ENCODE peak calls at places on chromosomes 2 and 18, in ten cellular contexts. One of them, this sample, is unnamed.

GRCh38 chr2:144607899-144608477 is 88.1 kb upstream of the ZEB2 start:
- DNase-seq in adrenal gland: peak
- DNase-seq in HCT116: no peak
- DNase-seq in endothelial cell of umbilical vein: no peak
- DNase-seq in gastrocnemius medialis: peak
- DNase-seq in H54: no peak
- DNase-seq in esophagus squamous epithelium: no peak
- DNase-seq in right lobe of liver: no peak
- DNase-seq in lower leg skin: no peak
- DNase-seq in HepG2: no peak
- DNase-seq in this sample: no peak

GRCh38 chr18:67730884-67731283 is 214.4 kb upstream of the DSEL start:
- DNase-seq in HCT116: no peak
- DNase-seq in right lobe of liver: no peak
- DNase-seq in gastrocnemius medialis: no peak
- DNase-seq in esophagus squamous epithelium: no peak
- DNase-seq in H54: no peak
- DNase-seq in HepG2: no peak
- DNase-seq in adrenal gland: no peak
- DNase-seq in lower leg skin: no peak
- DNase-seq in endothelial cell of umbilical vein: peak
- DNase-seq in this sample: no peak

GRCh38 chr2:62340981-62341624 is 145.2 kb downstream of the B3GNT2 start:
- DNase-seq in adrenal gland: peak
- DNase-seq in right lobe of liver: no peak
- DNase-seq in HCT116: no peak
- DNase-seq in gastrocnemius medialis: no peak
- DNase-seq in endothelial cell of umbilical vein: no peak
- DNase-seq in H54: no peak
- DNase-seq in HepG2: no peak
- DNase-seq in esophagus squamous epithelium: no peak
- DNase-seq in lower leg skin: no peak
- DNase-seq in this sample: no peak

GRCh38 chr2:75035444-75036353 is 77.3 kb downstream of the POLE4 start:
- DNase-seq in gastrocnemius medialis: no peak
- DNase-seq in H54: no peak
- DNase-seq in esophagus squamous epithelium: no peak
- DNase-seq in HCT116: no peak
- DNase-seq in adrenal gland: no peak
- DNase-seq in endothelial cell of umbilical vein: peak
- DNase-seq in HepG2: no peak
- DNase-seq in right lobe of liver: no peak
- DNase-seq in lower leg skin: no peak
- DNase-seq in this sample: no peak

GRCh38 chr18:9708882-9709877 is 1.1 kb downstream of the RAB31 start:
- DNase-seq in right lobe of liver: peak
- DNase-seq in esophagus squamous epithelium: no peak
- DNase-seq in endothelial cell of umbilical vein: peak
- DNase-seq in HCT116: no peak
- DNase-seq in HepG2: no peak
- DNase-seq in lower leg skin: peak
- DNase-seq in gastrocnemius medialis: no peak
- DNase-seq in H54: no peak
- DNase-seq in adrenal gland: peak
- DNase-seq in this sample: peak

GRCh38 chr2:102313025-102313424 is 1.7 kb downstream of the IL1RL1 start:
- DNase-seq in H54: no peak
- DNase-seq in lower leg skin: no peak
- DNase-seq in gastrocnemius medialis: no peak
- DNase-seq in adrenal gland: no peak
- DNase-seq in esophagus squamous epithelium: no peak
- DNase-seq in HepG2: no peak
- DNase-seq in HCT116: no peak
- DNase-seq in right lobe of liver: no peak
- DNase-seq in endothelial cell of umbilical vein: peak
- DNase-seq in this sample: no peak

GRCh38 chr2:57516740-57517340 is 529.8 kb upstream of the VRK2 start:
- DNase-seq in H54: no peak
- DNase-seq in gastrocnemius medialis: no peak
- DNase-seq in HepG2: peak
- DNase-seq in adrenal gland: no peak
- DNase-seq in esophagus squamous epithelium: no peak
- DNase-seq in HCT116: peak
- DNase-seq in right lobe of liver: no peak
- DNase-seq in endothelial cell of umbilical vein: peak
- DNase-seq in lower leg skin: no peak
- DNase-seq in this sample: peak

GRCh38 chr2:237547841-237548416 is 18.4 kb upstream of the PRLH start:
- DNase-seq in gastrocnemius medialis: no peak
- DNase-seq in lower leg skin: no peak
- DNase-seq in HepG2: peak
- DNase-seq in H54: no peak
- DNase-seq in endothelial cell of umbilical vein: no peak
- DNase-seq in right lobe of liver: peak
- DNase-seq in HCT116: no peak
- DNase-seq in adrenal gland: no peak
- DNase-seq in esophagus squamous epithelium: no peak
- DNase-seq in this sample: no peak

GRCh38 chr18:55265916-55266488 is 306.7 kb upstream of the CCDC68 start:
- DNase-seq in right lobe of liver: no peak
- DNase-seq in gastrocnemius medialis: no peak
- DNase-seq in H54: no peak
- DNase-seq in lower leg skin: no peak
- DNase-seq in endothelial cell of umbilical vein: peak
- DNase-seq in esophagus squamous epithelium: no peak
- DNase-seq in HCT116: no peak
- DNase-seq in HepG2: no peak
- DNase-seq in adrenal gland: no peak
- DNase-seq in this sample: no peak

GRCh38 chr18:11990541-11990940 is 9.2 kb downstream of the IMPA2 start:
- DNase-seq in lower leg skin: no peak
- DNase-seq in HepG2: no peak
- DNase-seq in HCT116: no peak
- DNase-seq in H54: no peak
- DNase-seq in right lobe of liver: no peak
- DNase-seq in endothelial cell of umbilical vein: no peak
- DNase-seq in gastrocnemius medialis: no peak
- DNase-seq in adrenal gland: no peak
- DNase-seq in esophagus squamous epithelium: no peak
- DNase-seq in this sample: no peak

GRCh38 chr2:42100696-42101585 is 53.1 kb downstream of the PKDCC start:
- DNase-seq in H54: peak
- DNase-seq in lower leg skin: peak
- DNase-seq in HepG2: no peak
- DNase-seq in endothelial cell of umbilical vein: peak
- DNase-seq in HCT116: no peak
- DNase-seq in gastrocnemius medialis: no peak
- DNase-seq in esophagus squamous epithelium: no peak
- DNase-seq in right lobe of liver: peak
- DNase-seq in adrenal gland: peak
- DNase-seq in this sample: peak

GRCh38 chr2:69978157-69978904 is 16.9 kb upstream of the ASPRV1 start:
- DNase-seq in esophagus squamous epithelium: no peak
- DNase-seq in endothelial cell of umbilical vein: no peak
- DNase-seq in HCT116: no peak
- DNase-seq in right lobe of liver: peak
- DNase-seq in H54: no peak
- DNase-seq in HepG2: no peak
- DNase-seq in lower leg skin: no peak
- DNase-seq in gastrocnemius medialis: no peak
- DNase-seq in adrenal gland: no peak
- DNase-seq in this sample: peak
- TF ChIP-seq POLR2A in esophagus squamous epithelium: no peak
- TF ChIP-seq POLR2A in endothelial cell of umbilical vein: no peak
- TF ChIP-seq POLR2A in HCT116: no peak
- TF ChIP-seq POLR2A in right lobe of liver: no peak
- TF ChIP-seq POLR2A in H54: no peak
- TF ChIP-seq POLR2A in HepG2: no peak
- TF ChIP-seq POLR2A in lower leg skin: no peak
- TF ChIP-seq POLR2A in gastrocnemius medialis: no peak
- TF ChIP-seq POLR2A in adrenal gland: no peak
- TF ChIP-seq POLR2A in this sample: peak

GRCh38 chr2:232697059-232697806 is at the start of gene GIGYF2:
- DNase-seq in esophagus squamous epithelium: peak
- DNase-seq in HepG2: peak
- DNase-seq in adrenal gland: peak
- DNase-seq in endothelial cell of umbilical vein: peak
- DNase-seq in H54: peak
- DNase-seq in HCT116: peak
- DNase-seq in right lobe of liver: peak
- DNase-seq in lower leg skin: peak
- DNase-seq in gastrocnemius medialis: peak
- DNase-seq in this sample: peak
- TF ChIP-seq POLR2A in esophagus squamous epithelium: peak
- TF ChIP-seq POLR2A in HepG2: peak
- TF ChIP-seq POLR2A in adrenal gland: no peak
- TF ChIP-seq POLR2A in endothelial cell of umbilical vein: peak
- TF ChIP-seq POLR2A in H54: peak
- TF ChIP-seq POLR2A in HCT116: peak
- TF ChIP-seq POLR2A in right lobe of liver: peak
- TF ChIP-seq POLR2A in lower leg skin: peak
- TF ChIP-seq POLR2A in gastrocnemius medialis: peak
- TF ChIP-seq POLR2A in this sample: peak

GRCh38 chr2:219161097-219161496 is 482 bp upstream of the NHEJ1 start:
- DNase-seq in lower leg skin: no peak
- DNase-seq in adrenal gland: no peak
- DNase-seq in HCT116: no peak
- DNase-seq in endothelial cell of umbilical vein: no peak
- DNase-seq in esophagus squamous epithelium: no peak
- DNase-seq in H54: no peak
- DNase-seq in HepG2: peak
- DNase-seq in right lobe of liver: no peak
- DNase-seq in gastrocnemius medialis: no peak
- DNase-seq in this sample: no peak

GRCh38 chr2:219158025-219158424 is 2.6 kb downstream of the NHEJ1 start:
- DNase-seq in right lobe of liver: no peak
- DNase-seq in lower leg skin: peak
- DNase-seq in adrenal gland: no peak
- DNase-seq in HCT116: no peak
- DNase-seq in gastrocnemius medialis: no peak
- DNase-seq in HepG2: no peak
- DNase-seq in H54: no peak
- DNase-seq in esophagus squamous epithelium: no peak
- DNase-seq in endothelial cell of umbilical vein: no peak
- DNase-seq in this sample: no peak

GRCh38 chr2:219158586-219158985 is 2.0 kb downstream of the NHEJ1 start:
- DNase-seq in esophagus squamous epithelium: no peak
- DNase-seq in HepG2: no peak
- DNase-seq in HCT116: no peak
- DNase-seq in right lobe of liver: no peak
- DNase-seq in H54: no peak
- DNase-seq in adrenal gland: no peak
- DNase-seq in lower leg skin: no peak
- DNase-seq in endothelial cell of umbilical vein: no peak
- DNase-seq in gastrocnemius medialis: no peak
- DNase-seq in this sample: no peak

GRCh38 chr2:219159771-219160185 is 837 bp downstream of the NHEJ1 start:
- DNase-seq in H54: no peak
- DNase-seq in HepG2: no peak
- DNase-seq in adrenal gland: no peak
- DNase-seq in HCT116: no peak
- DNase-seq in right lobe of liver: no peak
- DNase-seq in gastrocnemius medialis: no peak
- DNase-seq in endothelial cell of umbilical vein: no peak
- DNase-seq in lower leg skin: no peak
- DNase-seq in esophagus squamous epithelium: no peak
- DNase-seq in this sample: no peak

DNA sequence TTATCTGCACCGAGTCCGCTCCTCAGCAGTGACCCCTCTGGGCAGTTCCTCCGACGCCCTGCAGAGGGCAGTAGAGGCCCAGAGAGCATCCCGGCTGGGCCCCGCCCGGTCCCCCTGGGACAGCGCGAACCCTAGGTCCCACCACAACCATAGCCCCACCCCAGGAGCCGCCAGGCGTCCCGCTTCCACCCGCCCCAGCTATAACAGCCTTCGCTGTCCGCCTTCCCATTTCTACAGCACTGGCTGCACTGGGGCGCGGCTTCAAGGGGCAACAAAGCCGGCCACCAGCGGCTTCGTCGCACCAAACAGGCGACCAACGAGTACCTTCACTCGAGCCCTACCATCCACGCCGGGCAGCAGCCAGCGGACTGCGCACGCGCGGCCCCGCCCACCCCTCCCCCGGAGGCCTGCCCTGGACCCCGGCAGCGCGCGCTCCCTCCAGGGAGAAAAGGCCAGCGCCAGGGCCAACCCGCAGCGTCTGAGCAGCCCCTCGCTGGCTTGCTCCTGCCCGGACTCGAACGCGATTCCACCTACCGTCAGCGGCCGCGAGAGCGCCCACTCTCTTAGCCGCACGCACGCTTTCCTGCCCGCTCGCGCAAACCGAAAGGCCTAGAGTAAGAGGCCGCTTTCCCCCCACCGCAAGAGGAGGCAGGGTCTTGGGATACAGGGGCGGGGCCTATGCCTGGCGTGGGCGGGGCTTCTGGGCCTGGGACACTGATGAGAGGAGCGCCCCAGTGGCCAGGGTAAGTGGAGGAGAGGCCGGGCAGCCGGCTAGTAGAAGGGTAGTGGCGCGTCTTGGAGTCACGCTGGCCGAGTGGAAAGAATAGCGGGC is at the start of gene NHEJ1:
- DNase-seq in gastrocnemius medialis: peak
- DNase-seq in HCT116: peak
- DNase-seq in adrenal gland: peak
- DNase-seq in H54: peak
- DNase-seq in lower leg skin: peak
- DNase-seq in right lobe of liver: peak
- DNase-seq in HepG2: peak
- DNase-seq in esophagus squamous epithelium: peak
- DNase-seq in endothelial cell of umbilical vein: peak
- DNase-seq in this sample: peak
- TF ChIP-seq POLR2A in gastrocnemius medialis: peak
- TF ChIP-seq POLR2A in HCT116: peak
- TF ChIP-seq POLR2A in adrenal gland: peak
- TF ChIP-seq POLR2A in H54: peak
- TF ChIP-seq POLR2A in lower leg skin: no peak
- TF ChIP-seq POLR2A in right lobe of liver: peak
- TF ChIP-seq POLR2A in HepG2: peak
- TF ChIP-seq POLR2A in esophagus squamous epithelium: peak
- TF ChIP-seq POLR2A in endothelial cell of umbilical vein: peak
- TF ChIP-seq POLR2A in this sample: peak

DNA sequence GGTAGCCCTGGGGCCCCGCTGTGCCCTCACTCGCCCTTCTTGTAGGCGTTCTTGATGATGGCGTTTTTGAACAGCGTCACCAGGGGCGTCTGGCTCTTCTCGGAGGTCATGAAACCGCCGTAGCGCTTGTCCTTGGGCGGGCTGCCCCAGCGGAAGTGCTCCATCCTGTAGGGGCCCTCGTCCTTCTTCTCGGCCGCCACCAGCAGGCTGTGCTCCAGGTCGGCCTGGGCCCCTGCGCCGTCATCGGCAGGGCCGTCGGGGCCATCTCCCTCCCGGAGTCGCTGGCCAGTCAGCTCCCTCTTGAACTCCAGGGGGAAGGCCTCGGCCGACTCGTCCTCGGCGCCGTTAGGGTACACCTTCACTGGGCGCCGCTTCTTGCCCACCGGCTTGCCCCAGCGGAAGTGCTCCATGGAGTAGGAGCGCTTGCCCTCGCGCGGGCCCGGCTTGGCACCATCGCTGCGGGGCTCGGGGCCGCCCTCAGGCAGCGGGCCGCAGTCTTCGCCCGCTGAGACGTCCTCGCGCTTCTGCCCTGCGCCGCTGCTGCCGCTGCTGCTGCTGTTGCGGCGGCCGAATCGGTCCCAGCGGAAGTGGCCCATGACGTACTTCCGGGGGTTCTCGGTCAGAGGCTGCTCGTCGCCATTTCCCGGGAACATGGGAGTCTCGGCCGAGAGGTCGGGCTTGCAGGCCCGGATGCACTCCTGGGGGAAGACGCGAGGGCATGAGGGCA is 7.2 kb downstream of the POMC start:
- DNase-seq in HepG2: no peak
- DNase-seq in right lobe of liver: peak
- DNase-seq in endothelial cell of umbilical vein: peak
- DNase-seq in lower leg skin: no peak
- DNase-seq in H54: no peak
- DNase-seq in adrenal gland: peak
- DNase-seq in gastrocnemius medialis: peak
- DNase-seq in esophagus squamous epithelium: peak
- DNase-seq in HCT116: no peak
- DNase-seq in this sample: peak
- TF ChIP-seq POLR2A in HepG2: no peak
- TF ChIP-seq POLR2A in right lobe of liver: no peak
- TF ChIP-seq POLR2A in endothelial cell of umbilical vein: no peak
- TF ChIP-seq POLR2A in lower leg skin: no peak
- TF ChIP-seq POLR2A in H54: no peak
- TF ChIP-seq POLR2A in adrenal gland: no peak
- TF ChIP-seq POLR2A in gastrocnemius medialis: no peak
- TF ChIP-seq POLR2A in esophagus squamous epithelium: peak
- TF ChIP-seq POLR2A in HCT116: no peak
- TF ChIP-seq POLR2A in this sample: peak